ENCODE peak calls at places on chromosomes 12 and 14, in five cellular contexts. D, T, Z, G and E are unnamed samples. For H3K36me3, the result is how much of the 10 kb centered on the place peaks cover.

GRCh38 chr12:795305-795704 is 42.9 kb downstream of the WNK1 start:
- ATAC-seq in D (no peak), T (no peak), Z (no peak), G (no peak), E (no peak)

GRCh38 chr14:94355191-94355794 is 32.2 kb upstream of the SERPINA6 start:
- ATAC-seq in D (peak), T (peak), Z (peak), G (no peak), E (no peak)

GRCh38 chr14:104686624-104687517 is 2.5 kb upstream of the INF2 start:
- ATAC-seq in D (no peak), T (no peak), Z (no peak), G (no peak), E (no peak)

GRCh38 chr12:116306536-116306935 is 29.0 kb upstream of the MED13L start:
- ATAC-seq in D (no peak), T (no peak), Z (no peak), G (no peak), E (no peak)

GRCh38 chr12:50533203-50533584 is 28.4 kb downstream of the DIP2B start:
- ATAC-seq in D (peak), T (peak), Z (no peak), G (no peak), E (no peak)

GRCh38 chr14:21098134-21098891 is at the start of gene ZNF219:
- ATAC-seq in D (peak), T (peak), Z (peak), G (peak), E (peak)

GRCh38 chr14:24688030-24688658 is 54.2 kb upstream of the GZMB start:
- ATAC-seq in D (no peak), T (no peak), Z (no peak), G (no peak), E (no peak)

GRCh38 chr14:99589651-99590530 is 14.1 kb downstream of the CCDC85C start:
- ATAC-seq in D (no peak), T (no peak), Z (no peak), G (peak), E (no peak)

GRCh38 chr14:89243286-89243685 is 173.7 kb downstream of the FOXN3 start:
- ATAC-seq in D (no peak), T (no peak), Z (no peak), G (no peak), E (no peak)

GRCh38 chr14:81423504-81423903 is 23.4 kb upstream of the STON2 start:
- ATAC-seq in D (no peak), T (peak), Z (no peak), G (peak), E (peak)

GRCh38 chr12:78916845-78917480 is 52.4 kb downstream of the SYT1 start:
- ATAC-seq in D (peak), T (no peak), Z (no peak), G (no peak), E (no peak)

GRCh38 chr14:73295198-73295796 is 58.0 kb downstream of the PAPLN start:
- ATAC-seq in D (no peak), T (peak), Z (no peak), G (no peak), E (no peak)

GRCh38 chr14:31770271-31770670 is 209.1 kb downstream of the NUBPL start:
- ATAC-seq in D (no peak), T (no peak), Z (no peak), G (peak), E (peak)

GRCh38 chr12:102061556-102062418 is at the start of gene WASHC3:
- ATAC-seq in D (peak), T (peak), Z (peak), G (peak), E (peak)

GRCh38 chr14:64246688-64247087 is 47.5 kb downstream of the ESR2 start:
- ATAC-seq in D (no peak), T (no peak), Z (no peak), G (no peak), E (no peak)

GRCh38 chr14:102625564-102626296 is 33.3 kb downstream of the RCOR1 start:
- ATAC-seq in D (no peak), T (no peak), Z (no peak), G (no peak), E (no peak)

GRCh38 chr14:67576216-67576615 is 23.9 kb downstream of the PIGH start:
- ATAC-seq in D (no peak), T (no peak), Z (no peak), G (no peak), E (no peak)

GRCh38 chr14:68976160-68977067 is 2.7 kb downstream of the ACTN1 start:
- ATAC-seq in D (no peak), T (no peak), Z (peak), G (peak), E (no peak)

GRCh38 chr14:102825307-102826095 is 48.3 kb downstream of the TRAF3 start:
- ATAC-seq in D (no peak), T (no peak), Z (no peak), G (no peak), E (no peak)

GRCh38 chr14:89123851-89124250 is 293.2 kb downstream of the FOXN3 start:
- ATAC-seq in D (no peak), T (no peak), Z (no peak), G (no peak), E (no peak)

GRCh38 chr12:92055877-92056276 is 89.8 kb downstream of the BTG1 start:
- ATAC-seq in D (no peak), T (peak), Z (no peak), G (no peak), E (no peak)

GRCh38 chr14:21047378-21047781 is 5.2 kb downstream of the RNASE7 start:
- ATAC-seq in D (peak), T (no peak), Z (no peak), G (no peak), E (no peak)

GRCh38 chr14:63295231-63295685 is 23.5 kb downstream of the GPHB5 start:
- ATAC-seq in D (no peak), T (no peak), Z (no peak), G (no peak), E (no peak)

GRCh38 chr12:47190271-47190750 is 110.6 kb upstream of the AMIGO2 start:
- ATAC-seq in D (peak), T (no peak), Z (no peak), G (no peak), E (no peak)

DNA sequence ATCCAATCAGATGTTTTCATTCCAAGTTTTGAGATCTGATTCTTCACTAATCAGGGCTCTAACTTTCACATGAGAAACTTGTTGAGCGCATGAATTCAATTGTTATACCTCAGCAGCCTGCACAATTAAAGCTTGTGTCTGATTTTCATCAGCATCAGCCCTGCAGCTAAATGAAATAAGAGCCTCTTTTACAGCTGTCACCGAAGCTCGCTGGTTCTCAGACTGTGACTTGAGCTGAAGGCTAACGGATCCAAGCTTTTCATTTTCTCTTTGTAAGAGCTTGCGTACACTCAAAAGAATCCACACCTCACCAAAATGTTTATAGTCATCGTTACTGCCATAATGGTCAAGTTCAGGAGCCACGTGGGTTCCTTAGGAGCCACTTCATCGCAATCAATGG is 65.5 kb upstream of the BEGAIN start:
- ATAC-seq in D (no peak), T (no peak), Z (no peak), G (no peak), E (no peak)
- H3K36me3 ChIP-seq in D (under half), T (under half), Z (under half), G (under half), E (under half)

GRCh38 chr12:56751712-56752598 is at the start of gene PRIM1:
- ATAC-seq in D (peak), T (peak), Z (peak), G (peak), E (peak)
- TF ChIP-seq POLR2A in D (no peak), T (peak), Z (peak), G (no peak), E (peak)

DNA sequence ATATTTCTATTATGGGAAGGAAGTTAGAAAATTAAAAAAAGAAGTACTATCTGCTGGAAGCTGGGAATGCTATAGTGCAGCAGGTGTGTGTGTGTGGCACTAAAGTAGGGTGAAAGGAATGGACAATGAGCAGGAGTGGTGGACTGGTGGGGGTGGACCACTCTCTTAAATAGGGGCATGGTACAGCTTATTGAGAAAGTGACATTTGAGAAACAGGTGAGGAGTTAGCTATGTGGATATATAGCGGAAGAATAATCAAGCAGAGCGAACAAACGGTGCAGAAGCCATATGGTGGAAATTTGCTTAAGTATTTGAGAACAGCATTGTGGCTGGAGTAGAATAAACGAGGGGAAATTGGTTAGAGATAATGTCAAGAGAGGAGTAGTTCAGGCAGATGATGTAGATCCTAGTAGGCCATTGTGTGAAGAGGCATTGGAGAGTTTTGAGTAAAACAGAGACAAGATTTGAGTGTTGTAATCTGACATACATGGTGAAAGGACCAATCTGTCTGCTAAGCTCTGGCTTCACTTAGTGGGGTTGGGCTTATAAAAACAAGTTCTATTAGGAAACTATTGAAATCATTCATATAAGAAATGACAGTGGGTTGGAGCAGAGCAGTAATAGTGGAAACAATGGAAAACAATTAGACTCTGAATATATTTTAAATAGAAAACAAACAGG is 149.2 kb upstream of the SYT10 start:
- ATAC-seq in D (no peak), T (no peak), Z (no peak), G (no peak), E (peak)
- H3K27ac ChIP-seq in D (no peak), T (no peak), Z (no peak), G (no peak), E (no peak)

GRCh38 chr12:72025524-72025923 is 86.9 kb downstream of the TPH2 start:
- ATAC-seq in D (no peak), T (no peak), Z (no peak), G (no peak), E (no peak)

GRCh38 chr12:72028966-72029365 is 90.3 kb downstream of the TPH2 start:
- ATAC-seq in D (no peak), T (no peak), Z (no peak), G (no peak), E (no peak)

GRCh38 chr12:72030272-72030671 is 91.6 kb downstream of the TPH2 start:
- ATAC-seq in D (no peak), T (no peak), Z (no peak), G (no peak), E (no peak)

GRCh38 chr12:72024613-72025012 is 86.0 kb downstream of the TPH2 start:
- ATAC-seq in D (no peak), T (no peak), Z (no peak), G (no peak), E (no peak)
- H3K36me3 ChIP-seq in D (under half), T (under half), Z (under half), G (under half), E (under half)

GRCh38 chr12:53483979-53484377 is 15.3 kb downstream of the MAP3K12 start:
- ATAC-seq in D (no peak), T (peak), Z (no peak), G (no peak), E (no peak)

GRCh38 chr12:53481957-53482586 is 17.2 kb downstream of the MAP3K12 start:
- ATAC-seq in D (peak), T (no peak), Z (peak), G (no peak), E (no peak)

GRCh38 chr12:53482626-53483165 is 16.6 kb downstream of the MAP3K12 start:
- ATAC-seq in D (no peak), T (no peak), Z (peak), G (peak), E (no peak)

GRCh38 chr12:53484686-53485567 is 14.3 kb downstream of the MAP3K12 start:
- ATAC-seq in D (no peak), T (no peak), Z (no peak), G (no peak), E (no peak)

DNA sequence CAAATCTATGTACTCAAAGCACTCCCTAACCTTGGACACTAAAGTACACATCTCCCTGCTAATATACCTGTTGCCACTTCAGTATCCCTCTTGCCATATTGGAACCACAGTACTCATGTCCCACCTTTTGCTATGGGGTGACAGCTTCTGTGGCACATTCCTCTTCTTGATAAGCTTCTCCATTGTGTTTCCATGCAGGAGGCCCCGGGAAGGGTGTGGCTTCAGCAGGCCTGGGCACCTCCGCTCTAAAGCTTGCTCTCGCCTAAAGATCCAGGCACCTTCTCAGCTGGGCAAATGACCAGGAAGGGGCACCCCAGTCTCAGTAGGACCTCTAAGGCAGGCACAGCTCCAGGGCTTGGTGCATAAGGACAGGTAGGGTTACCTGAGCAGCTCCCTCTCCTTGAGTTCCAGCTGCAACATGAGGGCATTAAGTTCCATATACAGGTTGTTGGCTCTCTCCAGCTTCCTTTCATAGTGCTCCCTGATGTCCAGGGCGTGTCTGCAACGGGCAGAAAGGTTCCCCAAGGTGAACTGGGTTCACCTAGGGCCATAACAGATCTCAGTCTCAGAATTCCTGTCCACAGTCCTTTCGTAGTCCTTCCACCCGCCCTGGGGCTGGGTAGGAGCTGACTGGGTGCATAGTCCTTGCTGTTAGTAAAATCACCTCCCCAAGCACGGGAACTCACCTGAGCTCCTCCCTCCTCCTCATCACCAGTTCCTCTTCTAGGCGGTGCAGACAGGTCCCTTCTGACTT is 15.9 kb downstream of the MAP3K12 start:
- ATAC-seq in D (no peak), T (peak), Z (peak), G (peak), E (no peak)
- TF ChIP-seq POLR2A in D (no peak), T (no peak), Z (peak), G (no peak), E (no peak)

GRCh38 chr12:12999959-13000615 is at the start of gene HEBP1:
- ATAC-seq in D (peak), T (peak), Z (peak), G (peak), E (peak)

GRCh38 chr12:13002301-13003097 is 2.4 kb upstream of the HEBP1 start:
- ATAC-seq in D (no peak), T (no peak), Z (no peak), G (no peak), E (no peak)

GRCh38 chr12:13000616-13000934 is 510 bp upstream of the HEBP1 start:
- ATAC-seq in D (peak), T (peak), Z (peak), G (peak), E (peak)

GRCh38 chr12:13000935-13001724 is 1.1 kb upstream of the HEBP1 start:
- ATAC-seq in D (peak), T (peak), Z (peak), G (peak), E (peak)

DNA sequence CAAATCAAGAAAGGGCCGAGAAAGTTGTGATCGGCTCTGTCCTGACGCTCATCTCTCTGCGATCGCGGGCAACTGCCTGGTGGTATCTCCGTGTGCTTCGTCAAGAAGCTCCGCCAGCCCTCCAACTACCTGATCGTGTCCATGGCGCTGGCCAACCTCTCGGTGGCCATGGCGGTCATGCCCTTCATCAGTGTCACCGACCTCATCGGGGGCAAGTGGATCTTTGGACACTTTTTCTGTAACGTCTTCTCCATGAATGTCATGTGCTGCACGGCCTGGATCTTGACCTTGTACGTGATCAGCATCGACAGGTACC is 1.6 kb upstream of the HEBP1 start:
- ATAC-seq in D (no peak), T (no peak), Z (no peak), G (no peak), E (no peak)
- H3K27ac ChIP-seq in D (peak), T (peak), Z (no peak), G (peak), E (peak)

DNA sequence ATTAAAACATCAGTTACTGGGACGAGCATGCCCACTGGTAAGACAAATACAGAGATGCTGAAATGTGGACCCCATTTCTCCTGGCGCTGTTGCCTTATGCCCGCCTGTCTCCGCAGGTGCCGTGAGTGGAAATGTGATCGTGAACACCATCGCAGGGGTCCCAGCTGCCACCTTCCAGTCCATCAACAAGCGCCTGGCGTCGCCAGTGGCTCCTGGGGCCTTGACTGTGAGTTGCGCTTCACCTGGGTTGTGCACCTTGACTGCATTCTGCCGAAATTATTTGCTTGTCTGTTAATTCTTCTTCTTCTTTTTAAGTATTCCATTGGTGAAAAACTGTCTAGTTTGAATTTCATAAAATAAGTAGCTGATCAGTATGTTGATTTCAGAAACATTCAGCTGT is 89.1 kb downstream of the DDX51 start:
- ATAC-seq in D (no peak), T (no peak), Z (no peak), G (no peak), E (no peak)
- H3K36me3 ChIP-seq in D (half or more), T (under half), Z (under half), G (half or more), E (under half)

GRCh38 chr12:80681287-80681686 is 26.1 kb upstream of the MYF6 start:
- ATAC-seq in D (no peak), T (no peak), Z (no peak), G (no peak), E (no peak)

GRCh38 chr12:80681786-80682185 is 25.6 kb upstream of the MYF6 start:
- ATAC-seq in D (no peak), T (no peak), Z (no peak), G (no peak), E (no peak)

GRCh38 chr12:80679346-80680131 is 27.9 kb upstream of the MYF6 start:
- ATAC-seq in D (no peak), T (no peak), Z (no peak), G (no peak), E (no peak)

DNA sequence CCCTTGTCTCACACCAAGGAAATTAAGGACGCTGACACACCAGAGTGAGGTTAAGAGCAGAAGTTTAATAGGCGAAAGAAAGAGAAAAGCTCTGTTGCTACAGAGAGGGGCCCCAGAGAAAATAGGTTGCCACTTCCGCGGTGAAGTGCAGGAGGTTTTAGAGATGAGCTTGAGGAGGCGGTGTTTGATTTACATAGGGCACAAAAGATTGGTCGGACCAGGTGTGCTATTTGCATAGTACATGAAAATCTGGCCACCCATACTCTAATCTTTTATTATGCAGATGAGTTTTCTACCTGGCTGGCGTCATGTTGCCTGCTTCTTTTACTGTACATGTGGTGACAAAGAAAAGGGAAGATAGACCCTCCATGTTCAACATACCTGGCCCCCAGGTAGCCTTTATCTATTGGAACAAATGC is 23.3 kb upstream of the MYF6 start:
- ATAC-seq in D (no peak), T (no peak), Z (no peak), G (no peak), E (no peak)
- TF ChIP-seq POLR2A in D (no peak), T (no peak), Z (no peak), G (no peak), E (no peak)